ENCODE peak calls at places on chromosomes 3 and 15, in five cellular contexts. Y, Q, B, S and V are unnamed samples.
A peak's percentile ranks its signal among the peaks of the same experiment; 100 is the strongest.

GRCh38 chr3:64829331-64829730 is 141.5 kb upstream of the ADAMTS9 start:
- DNase-seq in Y (no peak), Q (no peak), B (no peak), S (no peak), V (no peak)

GRCh38 chr15:66912001-66912400 is 153.4 kb upstream of the SMAD3 start:
- DNase-seq in Y (no peak), Q (no peak), B (no peak), S (no peak), V (no peak)

GRCh38 chr3:99330281-99330680 is 308.1 kb upstream of the COL8A1 start:
- DNase-seq in Y (no peak), Q (no peak), B (no peak), S (no peak), V (no peak)

GRCh38 chr3:11455977-11456376 is 183.8 kb downstream of the ATG7 start:
- DNase-seq in Y (no peak), Q (no peak), B (no peak), S (no peak), V (no peak)

GRCh38 chr15:25776071-25776740 is 86.9 kb downstream of the ATP10A start:
- DNase-seq in Y (no peak), Q (peak; percentile 16), B (no peak), S (no peak), V (peak; percentile 55)

GRCh38 chr15:97692317-97693015 is 268.0 kb upstream of the ARRDC4 start:
- DNase-seq in Y (no peak), Q (no peak), B (no peak), S (no peak), V (no peak)

GRCh38 chr3:111737712-111738097 is 121.4 kb upstream of the PHLDB2 start:
- DNase-seq in Y (peak; percentile 80), Q (no peak), B (peak; percentile 90), S (peak; percentile 77), V (peak; percentile 71)

GRCh38 chr3:14177580-14178246 is 688 bp downstream of the XPC start:
- DNase-seq in Y (peak; percentile 37), Q (no peak), B (no peak), S (no peak), V (peak; percentile 60)

GRCh38 chr3:146280859-146281258 is 30.0 kb upstream of the PLSCR4 start:
- DNase-seq in Y (no peak), Q (no peak), B (no peak), S (no peak), V (no peak)

GRCh38 chr15:65083262-65083701 is 6.7 kb downstream of the KBTBD13 start:
- DNase-seq in Y (no peak), Q (no peak), B (no peak), S (no peak), V (no peak)

GRCh38 chr3:46866720-46867549 is 3.7 kb upstream of the MYL3 start:
- DNase-seq in Y (peak; percentile 82), Q (peak; percentile 84), B (peak; percentile 22), S (no peak), V (peak; percentile 87)

GRCh38 chr3:55897573-55898224 is 410.6 kb upstream of the WNT5A start:
- DNase-seq in Y (no peak), Q (peak; percentile 19), B (peak; percentile 45), S (peak; percentile 45), V (no peak)

GRCh38 chr3:69161587-69162196 is 39.3 kb upstream of the LMOD3 start:
- DNase-seq in Y (no peak), Q (peak; percentile 30), B (peak; percentile 47), S (peak; percentile 47), V (no peak)

GRCh38 chr15:99970891-99971330 is 237.7 kb upstream of the LYSMD4 start:
- DNase-seq in Y (no peak), Q (no peak), B (no peak), S (no peak), V (no peak)

GRCh38 chr15:59360896-59361295 is 11.8 kb downstream of the MYO1E start:
- DNase-seq in Y (no peak), Q (no peak), B (no peak), S (no peak), V (no peak)

GRCh38 chr3:69406156-69406555 is 20.3 kb upstream of the FRMD4B start:
- DNase-seq in Y (no peak), Q (no peak), B (peak; percentile 49), S (no peak), V (peak; percentile 66)

GRCh38 chr15:82971223-82971984 is 14.6 kb upstream of the RAMAC start:
- DNase-seq in Y (no peak), Q (no peak), B (no peak), S (no peak), V (no peak)

GRCh38 chr3:122169911-122170310 is 13.6 kb upstream of the CASR start:
- DNase-seq in Y (no peak), Q (no peak), B (peak; percentile 15), S (peak; percentile 40), V (no peak)

GRCh38 chr3:139052802-139053600 is 8.3 kb upstream of the PRR23C start:
- DNase-seq in Y (no peak), Q (no peak), B (no peak), S (no peak), V (no peak)

GRCh38 chr3:34957707-34958106 is 681.6 kb upstream of the ARPP21 start:
- DNase-seq in Y (no peak), Q (no peak), B (no peak), S (no peak), V (no peak)

GRCh38 chr3:187918081-187918644 is 172.9 kb upstream of the BCL6 start:
- DNase-seq in Y (no peak), Q (no peak), B (no peak), S (no peak), V (no peak)

GRCh38 chr3:187920871-187921270 is 175.6 kb upstream of the BCL6 start:
- DNase-seq in Y (no peak), Q (no peak), B (no peak), S (no peak), V (no peak)

GRCh38 chr3:187919990-187920389 is 174.7 kb upstream of the BCL6 start:
- DNase-seq in Y (no peak), Q (no peak), B (no peak), S (peak; percentile 45), V (no peak)

GRCh38 chr3:187919535-187919934 is 174.3 kb upstream of the BCL6 start:
- DNase-seq in Y (no peak), Q (no peak), B (no peak), S (no peak), V (no peak)

DNA sequence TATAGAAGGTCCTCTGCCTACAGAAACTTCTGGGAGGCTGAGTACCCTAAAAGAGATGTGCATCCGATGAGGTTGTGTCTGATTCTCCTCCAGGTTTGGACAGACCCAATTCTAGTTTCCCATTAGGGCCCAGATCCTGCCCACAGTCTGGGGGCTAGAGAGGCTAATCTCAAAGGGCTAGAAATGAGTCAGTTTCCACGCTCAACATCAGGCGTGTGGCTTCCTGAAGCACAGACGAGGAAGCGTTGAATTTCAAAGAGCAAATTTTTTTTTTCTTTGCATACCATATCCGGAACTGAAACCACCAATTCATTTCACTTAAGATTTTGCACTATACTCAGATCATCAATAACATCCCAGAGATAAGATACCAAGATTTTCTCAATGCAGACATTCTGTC is 173.8 kb upstream of the BCL6 start:
- DNase-seq in Y (no peak), Q (no peak), B (no peak), S (no peak), V (no peak)
- H3K4me1 ChIP-seq in Y (no peaks in the 10 kb centered on the region), Q (no peaks in the 10 kb centered on the region), B (peaks cover 14% of the 10 kb centered on the region), S (peaks cover 94% of the 10 kb centered on the region), V (no peaks in the 10 kb centered on the region)

DNA sequence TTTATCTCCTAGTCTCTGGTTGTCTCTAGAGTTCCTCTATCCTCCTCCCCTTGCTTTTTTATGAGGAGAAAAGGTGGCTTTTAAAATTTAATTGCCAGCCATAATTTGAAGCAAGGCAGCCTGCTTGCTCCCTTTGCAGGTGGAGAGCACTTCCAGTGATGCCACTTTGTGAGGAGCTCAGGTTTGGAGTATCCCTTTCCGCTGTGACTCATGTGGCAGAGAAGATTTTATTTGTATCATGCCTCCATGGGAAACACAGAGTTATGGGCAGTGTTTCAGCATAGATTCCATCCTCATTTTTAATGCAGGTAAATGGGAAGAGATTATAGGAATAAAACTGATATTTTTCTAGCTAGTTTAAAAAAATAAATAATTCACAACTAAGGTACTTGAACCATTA is 7.0 kb downstream of the PPM1L start:
- DNase-seq in Y (no peak), Q (no peak), B (no peak), S (no peak), V (no peak)
- TF ChIP-seq CTCF in Y (no peak), Q (no peak), B (no peak), S (no peak), V (no peak)

GRCh38 chr3:140953028-140953960 is 11.7 kb downstream of the SLC25A36 start:
- DNase-seq in Y (no peak), Q (no peak), B (peak; percentile 38), S (peak; percentile 59), V (no peak)
- H3K4me3 ChIP-seq in Y (no peak overlapping the region), Q (no peak overlapping the region), B (no peak overlapping the region), S (no peak overlapping the region), V (no peak overlapping the region)

DNA sequence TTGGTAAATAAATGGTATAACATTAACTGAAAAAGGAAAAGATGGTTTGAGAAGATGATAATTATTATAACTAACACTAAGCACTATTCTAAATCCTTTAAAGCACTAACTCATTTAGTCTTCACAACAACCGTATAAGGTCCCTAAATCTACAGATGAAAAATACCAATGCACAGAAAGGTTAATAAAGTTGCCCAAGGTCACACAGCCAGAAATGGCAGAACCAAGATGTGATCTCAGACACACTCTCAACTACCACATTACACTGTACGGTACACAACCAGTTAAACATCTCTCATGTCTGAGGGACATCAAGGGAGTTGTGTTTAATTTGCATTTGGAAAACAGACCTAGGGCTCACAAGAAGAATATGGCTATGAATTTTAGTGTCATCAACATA is 23.1 kb downstream of the RAB27A start:
- DNase-seq in Y (no peak), Q (no peak), B (no peak), S (no peak), V (no peak)
- H3K4me1 ChIP-seq in Y (no peaks in the 10 kb centered on the region), Q (no peaks in the 10 kb centered on the region), B (no peaks in the 10 kb centered on the region), S (no peaks in the 10 kb centered on the region), V (no peaks in the 10 kb centered on the region)